ENCODE peak calls at places on chromosomes 5 and 9, in six cellular contexts. B is stomach, F is HepG2, X is small intestine, G is fibroblast of lung, D is IMR-90. K is an unnamed sample.

GRCh38 chr5:107296572-107296971 is 374.2 kb downstream of the EFNA5 start:
- DNase-seq in B (no peak), X (no peak), D (no peak), G (no peak), F (no peak), K (no peak)

GRCh38 chr5:98433673-98434072 is 339.8 kb upstream of the RGMB start:
- DNase-seq in X (no peak), F (no peak), G (peak), B (no peak), D (peak), K (no peak)

GRCh38 chr9:134294228-134295071 is 31.8 kb upstream of the RXRA start:
- DNase-seq in X (no peak), G (no peak), B (peak), D (no peak), F (no peak), K (no peak)

GRCh38 chr9:6644346-6645152 is 980 bp downstream of the GLDC start:
- DNase-seq in X (no peak), B (no peak), F (no peak), G (no peak), D (no peak), K (no peak)

GRCh38 chr9:123763910-123764588 is 165.9 kb downstream of the DENND1A start:
- DNase-seq in F (no peak), X (no peak), D (peak), B (no peak), G (peak), K (no peak)

GRCh38 chr5:95962785-95963184 is 1.1 kb upstream of the ELL2 start:
- DNase-seq in G (no peak), F (peak), D (no peak), B (no peak), X (no peak), K (no peak)

GRCh38 chr5:32443541-32444190 is 874 bp downstream of the ZFR start:
- DNase-seq in B (no peak), G (peak), X (peak), F (no peak), D (peak), K (no peak)

GRCh38 chr5:154447074-154447725 is 1.4 kb downstream of the SAP30L start:
- DNase-seq in G (no peak), B (no peak), X (no peak), F (no peak), D (no peak), K (no peak)

GRCh38 chr5:766666-767431 is 17.7 kb downstream of the ZDHHC11B start:
- DNase-seq in F (no peak), G (no peak), D (no peak), X (no peak), B (no peak), K (no peak)

GRCh38 chr9:131612851-131613250 is 67.5 kb downstream of the PRRT1B start:
- DNase-seq in G (no peak), B (no peak), X (no peak), F (no peak), D (no peak), K (no peak)

GRCh38 chr9:131613346-131613745 is 68.0 kb downstream of the PRRT1B start:
- DNase-seq in F (no peak), X (no peak), D (no peak), B (no peak), G (no peak), K (no peak)

GRCh38 chr9:131611586-131611985 is 66.3 kb downstream of the PRRT1B start:
- DNase-seq in F (no peak), G (no peak), B (no peak), X (no peak), D (no peak), K (no peak)

GRCh38 chr9:131613921-131614320 is 68.6 kb downstream of the PRRT1B start:
- DNase-seq in B (no peak), D (no peak), F (no peak), G (no peak), X (no peak), K (no peak)

GRCh38 chr9:131614340-131614739 is 69.0 kb downstream of the PRRT1B start:
- DNase-seq in D (no peak), B (no peak), G (no peak), X (no peak), F (no peak), K (no peak)
- H3K27ac ChIP-seq in D (no peak), B (no peak), G (no peak), X (no peak), F (no peak), K (no peak)

DNA sequence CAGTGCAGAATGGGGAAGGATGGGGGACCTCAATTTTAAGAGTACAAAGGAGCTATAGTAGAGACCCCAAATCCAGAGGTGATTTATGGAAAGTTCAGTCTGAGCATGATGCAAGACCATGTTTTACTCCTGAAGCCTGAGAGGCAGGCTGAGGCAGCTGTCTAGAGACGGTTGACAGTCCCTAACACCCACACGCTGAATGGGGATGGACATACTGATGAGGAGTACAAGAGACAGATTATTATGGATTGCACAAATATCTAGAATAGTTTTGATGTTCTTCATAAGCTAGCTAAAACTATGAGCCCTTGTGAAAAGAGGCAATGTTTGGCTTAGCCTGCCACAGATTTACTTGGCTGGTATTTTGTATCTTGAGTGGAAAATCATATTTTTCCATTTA is 64.5 kb downstream of the PRR16 start:
- DNase-seq in X (no peak), D (peak), G (no peak), F (no peak), B (no peak), K (no peak)
- H3K27ac ChIP-seq in X (no peak), D (no peak), G (no peak), F (no peak), B (no peak), K (no peak)

DNA sequence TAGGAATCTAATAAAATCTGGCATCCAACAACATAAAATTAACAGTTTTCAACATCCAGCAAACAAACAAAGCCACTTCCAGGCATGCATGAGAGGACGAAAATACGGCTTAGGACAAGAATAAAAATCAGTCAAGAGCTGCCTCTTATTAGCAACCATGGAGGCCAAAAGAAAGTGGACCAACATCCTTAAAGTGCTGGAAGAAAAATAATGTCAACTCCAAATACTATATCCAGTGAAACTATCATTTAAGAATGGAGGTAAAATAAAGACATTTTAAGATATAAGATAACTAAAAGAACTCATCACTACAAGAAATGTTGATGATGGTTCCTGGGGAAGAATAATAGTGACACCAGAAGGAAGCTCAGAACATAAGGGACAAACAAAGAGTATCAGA is 224.0 kb upstream of the IRX4 start:
- DNase-seq in X (no peak), B (no peak), D (no peak), F (no peak), G (no peak), K (no peak)
- H3K27ac ChIP-seq in X (no peak), B (no peak), D (no peak), F (no peak), G (no peak), K (no peak)

GRCh38 chr9:93267681-93268505 is 84.0 kb downstream of the WNK2 start:
- DNase-seq in F (no peak), G (no peak), X (peak), D (no peak), B (peak), K (no peak)
- H3K27ac ChIP-seq in F (no peak), G (no peak), X (peak), D (no peak), B (no peak), K (no peak)

GRCh38 chr9:111925017-111925770 is 28.6 kb downstream of the UGCG start:
- DNase-seq in F (no peak), B (no peak), D (no peak), G (no peak), X (no peak), K (no peak)
- H3K27ac ChIP-seq in F (no peak), B (peak), D (peak), G (peak), X (peak), K (no peak)

DNA sequence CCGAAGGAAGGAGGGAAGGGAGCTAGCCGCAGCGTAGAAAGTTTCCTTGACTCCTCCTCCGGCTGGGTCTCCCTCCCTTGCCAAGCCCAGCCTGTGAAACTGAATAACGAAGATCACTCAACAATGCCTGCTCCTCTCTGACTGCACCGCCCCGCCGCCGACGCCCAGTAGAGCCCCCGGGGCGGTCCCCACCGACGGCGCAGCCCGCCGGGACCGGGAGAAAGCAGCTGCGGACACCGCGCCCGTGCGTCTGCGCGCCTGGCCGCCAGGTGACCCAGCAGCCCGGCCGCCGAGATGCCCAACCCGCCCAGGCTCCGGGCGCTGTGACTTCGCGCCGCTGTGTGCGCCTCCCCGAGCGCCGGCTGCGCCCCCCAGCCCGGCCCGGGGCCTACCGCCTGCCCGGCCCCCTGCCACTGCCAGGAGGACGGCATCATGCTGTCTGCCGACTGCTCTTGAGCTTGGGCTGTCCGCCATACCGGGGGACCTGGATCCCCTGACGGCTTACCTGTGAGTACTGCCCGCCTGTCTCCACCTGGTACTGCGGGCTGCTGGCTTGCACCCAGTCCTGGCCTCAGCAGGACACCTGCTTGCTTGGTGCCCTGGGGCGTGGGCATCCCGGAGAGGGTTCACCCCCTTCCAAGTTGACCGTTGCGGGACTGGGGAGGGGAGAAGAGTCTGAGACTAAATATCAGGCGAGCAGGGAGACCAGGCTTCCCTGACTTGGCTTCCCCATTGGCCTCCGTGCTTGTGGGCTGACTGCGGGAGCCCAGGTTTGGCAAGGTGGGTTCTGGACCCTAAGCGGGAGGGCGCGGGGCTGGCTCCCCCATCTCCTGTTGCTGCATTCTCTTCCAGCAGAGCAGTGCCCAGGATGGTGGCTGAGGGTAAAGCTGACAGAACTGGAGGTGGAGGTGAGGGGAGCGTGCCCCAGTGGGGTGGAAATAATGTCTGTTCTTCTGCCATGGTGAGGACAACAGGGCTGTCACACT is 26.2 kb upstream of the SPTLC1 start:
- DNase-seq in B (peak), D (no peak), G (peak), X (no peak), F (no peak), K (no peak)
- H3K27ac ChIP-seq in B (no peak), D (peak), G (no peak), X (no peak), F (no peak), K (no peak)

K was measured in iPS DF 6.9.